ENCODE peak calls at places on chromosomes 5 and 9, in seven cellular contexts. E, Z, F, R, X, Q and P are unnamed samples.

GRCh38 chr9:26904070-26904469 is 11.5 kb upstream of the CAAP1 start:
- DNase-seq in E (no peak), Z (no peak), F (no peak), R (no peak), X (no peak), Q (no peak), P (no peak)

GRCh38 chr5:114185274-114185673 is 176.6 kb upstream of the KCNN2 start:
- DNase-seq in E (peak), Z (peak), F (no peak), R (peak), X (no peak), Q (no peak), P (peak)

GRCh38 chr9:116494815-116495634 is 192.1 kb upstream of the TRIM32 start:
- DNase-seq in E (no peak), Z (no peak), F (peak), R (no peak), X (no peak), Q (no peak), P (no peak)

GRCh38 chr5:83255268-83255667 is 177.9 kb downstream of the XRCC4 start:
- DNase-seq in E (no peak), Z (peak), F (no peak), R (peak), X (no peak), Q (no peak), P (peak)

GRCh38 chr5:132394681-132395259 is 25.3 kb downstream of the SLC22A5 start:
- DNase-seq in E (no peak), Z (no peak), F (no peak), R (no peak), X (no peak), Q (peak), P (no peak)

GRCh38 chr5:1438871-1439270 is 6.4 kb downstream of the SLC6A3 start:
- DNase-seq in E (no peak), Z (no peak), F (no peak), R (no peak), X (no peak), Q (no peak), P (no peak)

GRCh38 chr9:113355197-113355596 is 5.9 kb downstream of the BSPRY start:
- DNase-seq in E (peak), Z (no peak), F (no peak), R (peak), X (no peak), Q (no peak), P (no peak)

GRCh38 chr9:14320272-14321245 is 6.6 kb upstream of the NFIB start:
- DNase-seq in E (peak), Z (peak), F (peak), R (peak), X (no peak), Q (no peak), P (peak)

GRCh38 chr5:148011407-148012124 is 52.2 kb upstream of the SPINK5 start:
- DNase-seq in E (peak), Z (peak), F (no peak), R (peak), X (no peak), Q (no peak), P (no peak)

GRCh38 chr9:91131433-91131839 is 230.3 kb downstream of the AUH start:
- DNase-seq in E (peak), Z (peak), F (peak), R (peak), X (no peak), Q (no peak), P (peak)

GRCh38 chr9:111839387-111839786 is 44.6 kb upstream of the SHOC1 start:
- DNase-seq in E (peak), Z (peak), F (no peak), R (peak), X (no peak), Q (peak), P (no peak)

GRCh38 chr9:92723299-92723625 is 41.4 kb downstream of the BICD2 start:
- DNase-seq in E (peak), Z (peak), F (no peak), R (no peak), X (no peak), Q (no peak), P (peak)

GRCh38 chr5:92556747-92557146 is 1024.3 kb downstream of the NR2F1-AS1 start:
- DNase-seq in E (no peak), Z (no peak), F (no peak), R (no peak), X (no peak), Q (no peak), P (no peak)

GRCh38 chr9:27112235-27112634 is 3.2 kb downstream of the TEK start:
- DNase-seq in E (no peak), Z (no peak), F (no peak), R (no peak), X (no peak), Q (no peak), P (no peak)

GRCh38 chr5:168401880-168402279 is 84.4 kb upstream of the RARS1 start:
- DNase-seq in E (no peak), Z (no peak), F (no peak), R (no peak), X (no peak), Q (no peak), P (no peak)

GRCh38 chr5:135738564-135738875 is 95.9 kb upstream of the SLC25A48 start:
- DNase-seq in E (no peak), Z (no peak), F (peak), R (no peak), X (no peak), Q (no peak), P (no peak)

GRCh38 chr5:91150189-91150588 is 232.9 kb downstream of the ARRDC3 start:
- DNase-seq in E (no peak), Z (no peak), F (no peak), R (no peak), X (no peak), Q (no peak), P (no peak)

GRCh38 chr9:88890546-88890945 is 100.7 kb upstream of the S1PR3 start:
- DNase-seq in E (no peak), Z (no peak), F (no peak), R (no peak), X (no peak), Q (no peak), P (no peak)

GRCh38 chr9:90642570-90643539 is at the start of gene DIRAS2:
- DNase-seq in E (peak), Z (peak), F (peak), R (peak), X (peak), Q (peak), P (no peak)

DNA sequence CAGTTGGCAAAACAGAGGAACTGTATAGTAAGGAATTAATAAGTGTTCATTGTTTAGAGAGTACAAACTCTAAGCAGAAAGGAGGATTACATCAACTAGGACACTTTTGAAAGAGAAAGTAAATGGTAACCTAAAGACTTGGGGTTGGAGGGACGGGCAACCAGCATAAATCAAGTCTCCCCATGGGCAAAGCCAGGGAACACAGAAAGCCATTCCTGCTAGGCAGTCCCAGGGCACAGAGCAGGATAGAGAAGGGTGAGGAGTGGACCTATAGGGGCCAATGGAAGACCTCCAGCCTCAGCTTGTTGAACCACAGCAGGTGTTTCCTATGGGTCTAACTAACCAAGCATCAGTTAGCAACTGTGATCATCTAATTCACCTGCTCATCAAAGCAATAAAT is 9.2 kb upstream of the ERAP1 start:
- DNase-seq in E (no peak), Z (no peak), F (no peak), R (no peak), X (no peak), Q (no peak), P (no peak)
- TF ChIP-seq CTCF in E (no peak), Z (no peak), F (no peak), R (no peak), X (no peak), Q (no peak), P (no peak)

GRCh38 chr5:78647411-78647818 is 1.2 kb downstream of the LHFPL2 start:
- DNase-seq in E (no peak), Z (peak), F (peak), R (peak), X (no peak), Q (peak), P (no peak)

GRCh38 chr5:78649220-78649700 is 688 bp upstream of the LHFPL2 start:
- DNase-seq in E (peak), Z (no peak), F (peak), R (peak), X (no peak), Q (no peak), P (no peak)

GRCh38 chr5:78649816-78650561 is 1.4 kb upstream of the LHFPL2 start:
- DNase-seq in E (peak), Z (peak), F (no peak), R (peak), X (no peak), Q (no peak), P (no peak)

GRCh38 chr5:78648359-78649219 is at the start of gene LHFPL2:
- DNase-seq in E (peak), Z (peak), F (peak), R (peak), X (no peak), Q (peak), P (no peak)

DNA sequence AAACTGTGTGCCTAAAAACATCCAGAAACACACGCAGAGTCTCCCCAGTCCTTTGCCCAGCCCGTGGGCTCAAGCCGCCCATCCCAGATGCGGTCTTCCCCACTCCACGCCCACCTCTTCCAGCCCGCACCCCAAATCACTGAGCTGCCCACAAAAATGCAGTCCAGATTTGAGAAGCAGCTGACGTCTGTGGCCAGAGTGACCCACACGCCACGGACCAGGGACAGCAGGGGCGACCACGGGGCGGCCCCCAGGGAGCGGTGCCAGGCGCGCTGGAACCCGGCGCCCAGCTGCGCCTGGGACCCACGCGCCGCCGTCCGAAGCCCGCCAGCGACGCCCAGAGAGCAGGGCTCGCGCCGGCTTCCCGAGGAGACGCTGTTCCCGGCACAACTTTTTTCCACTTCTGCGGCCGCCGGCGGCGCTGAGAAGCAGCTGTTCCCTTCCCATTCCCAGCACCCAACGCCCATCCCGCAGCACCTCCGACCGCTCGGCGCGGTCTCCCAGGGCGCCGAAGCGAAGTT is 674 bp downstream of the LHFPL2 start:
- DNase-seq in E (peak), Z (peak), F (peak), R (peak), X (no peak), Q (peak), P (no peak)
- TF ChIP-seq CTCF in E (no peak), Z (peak), F (no peak), R (no peak), X (no peak), Q (peak), P (peak)

GRCh38 chr9:128798896-128799295 is 11.8 kb downstream of the TBC1D13 start:
- DNase-seq in E (no peak), Z (no peak), F (no peak), R (no peak), X (no peak), Q (no peak), P (no peak)
- TF ChIP-seq CTCF in E (no peak), Z (no peak), F (no peak), R (no peak), X (no peak), Q (no peak), P (no peak)

GRCh38 chr9:69109152-69109551 is 64.9 kb upstream of the TJP2 start:
- DNase-seq in E (no peak), Z (no peak), F (no peak), R (no peak), X (no peak), Q (no peak), P (no peak)

GRCh38 chr9:69107801-69108200 is 66.3 kb upstream of the TJP2 start:
- DNase-seq in E (no peak), Z (no peak), F (no peak), R (peak), X (no peak), Q (no peak), P (no peak)

GRCh38 chr9:69104830-69105527 is 69.1 kb upstream of the TJP2 start:
- DNase-seq in E (no peak), Z (no peak), F (peak), R (no peak), X (peak), Q (no peak), P (no peak)
- TF ChIP-seq CTCF in E (no peak), Z (no peak), F (no peak), R (no peak), X (no peak), Q (no peak), P (no peak)

GRCh38 chr9:71895955-71896354 is 15.0 kb downstream of the ABHD17B start:
- DNase-seq in E (no peak), Z (no peak), F (no peak), R (no peak), X (no peak), Q (no peak), P (no peak)

GRCh38 chr9:71904076-71904475 is 6.9 kb downstream of the ABHD17B start:
- DNase-seq in E (no peak), Z (no peak), F (no peak), R (no peak), X (no peak), Q (no peak), P (no peak)

GRCh38 chr9:71897573-71897972 is 13.4 kb downstream of the ABHD17B start:
- DNase-seq in E (no peak), Z (no peak), F (no peak), R (no peak), X (no peak), Q (no peak), P (no peak)

GRCh38 chr9:71896762-71897161 is 14.2 kb downstream of the ABHD17B start:
- DNase-seq in E (no peak), Z (no peak), F (no peak), R (no peak), X (no peak), Q (no peak), P (no peak)

GRCh38 chr9:71901695-71902094 is 9.3 kb downstream of the ABHD17B start:
- DNase-seq in E (no peak), Z (no peak), F (no peak), R (no peak), X (no peak), Q (no peak), P (no peak)
- TF ChIP-seq CTCF in E (no peak), Z (no peak), F (no peak), R (no peak), X (no peak), Q (peak), P (no peak)

GRCh38 chr9:133161542-133161950 is 2.2 kb downstream of the GBGT1 start:
- DNase-seq in E (no peak), Z (no peak), F (no peak), R (no peak), X (no peak), Q (no peak), P (no peak)
- TF ChIP-seq CTCF in E (no peak), Z (no peak), F (no peak), R (no peak), X (no peak), Q (no peak), P (no peak)

DNA sequence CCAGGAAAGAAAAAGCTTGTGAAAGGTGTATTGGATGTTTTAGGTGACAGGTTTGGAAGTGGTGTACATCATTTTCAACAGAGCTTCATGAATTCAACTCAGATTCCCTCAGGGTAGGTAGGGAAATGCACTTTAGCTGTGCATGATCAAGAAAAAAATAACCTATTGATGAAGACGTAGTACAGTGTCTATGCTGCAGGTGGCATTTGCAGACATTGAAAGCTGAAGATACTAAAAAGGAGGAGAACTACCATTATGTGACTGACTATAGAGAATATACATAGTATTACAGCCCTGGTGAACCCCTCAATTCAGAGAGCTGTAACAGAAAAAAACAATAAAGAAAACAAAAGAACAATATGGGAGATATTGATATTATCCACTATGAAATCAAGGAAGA is 2344.7 kb upstream of the ACO1 start:
- DNase-seq in E (no peak), Z (no peak), F (no peak), R (no peak), X (no peak), Q (peak), P (no peak)
- TF ChIP-seq CTCF in E (no peak), Z (no peak), F (no peak), R (no peak), X (peak), Q (no peak), P (no peak)

GRCh38 chr5:138595396-138595795 is 20.2 kb upstream of the HSPA9 start:
- DNase-seq in E (no peak), Z (no peak), F (no peak), R (no peak), X (no peak), Q (no peak), P (no peak)
- TF ChIP-seq CTCF in E (no peak), Z (no peak), F (no peak), R (no peak), X (peak), Q (no peak), P (no peak)

GRCh38 chr9:137963525-137963924 is 85.9 kb downstream of the CACNA1B start:
- DNase-seq in E (no peak), Z (no peak), F (no peak), R (no peak), X (no peak), Q (no peak), P (no peak)

GRCh38 chr9:137956039-137956438 is 78.5 kb downstream of the CACNA1B start:
- DNase-seq in E (no peak), Z (no peak), F (no peak), R (no peak), X (no peak), Q (peak), P (no peak)

GRCh38 chr9:137956688-137957385 is 79.3 kb downstream of the CACNA1B start:
- DNase-seq in E (no peak), Z (no peak), F (no peak), R (no peak), X (no peak), Q (peak), P (no peak)

GRCh38 chr9:137959641-137960411 is 82.2 kb downstream of the CACNA1B start:
- DNase-seq in E (no peak), Z (no peak), F (no peak), R (no peak), X (no peak), Q (no peak), P (no peak)

DNA sequence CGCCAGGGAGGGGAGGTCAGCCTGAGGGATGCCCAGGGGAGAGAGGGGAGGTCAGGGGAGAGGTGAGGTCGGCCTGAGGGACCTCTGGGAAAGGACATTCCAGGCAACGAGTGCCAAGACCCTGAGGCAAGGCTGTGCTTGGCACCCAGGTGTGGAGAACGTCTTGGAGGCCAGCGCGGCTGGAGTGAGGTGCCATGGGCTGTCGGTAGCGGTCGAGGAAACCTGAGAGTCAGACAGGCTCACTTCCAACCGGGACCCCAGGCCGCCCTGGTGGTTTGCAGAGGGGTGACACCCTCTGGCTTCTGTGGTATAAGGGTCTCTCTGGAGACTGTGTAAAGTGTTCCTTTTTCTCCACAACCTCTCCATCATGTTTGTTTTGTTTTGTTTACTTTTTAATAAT is 82.9 kb downstream of the CACNA1B start:
- DNase-seq in E (no peak), Z (no peak), F (no peak), R (no peak), X (peak), Q (no peak), P (no peak)
- TF ChIP-seq CTCF in E (no peak), Z (no peak), F (no peak), R (no peak), X (peak), Q (no peak), P (no peak)